ENCODE peak calls at places on chromosomes 6 and 20, in five cellular contexts. J is fibroblast of the conjunctiva, S is occipital lobe, I is left colon, V is RCC 7860. K is an unnamed sample.

GRCh38 chr20:17969276-17969883 is 562 bp downstream of the MGME1 start:
- DNase-seq in J (no peak), S (peak), I (no peak), V (no peak), K (peak)

GRCh38 chr6:17725083-17725482 is 18.4 kb upstream of the NUP153 start:
- DNase-seq in J (no peak), S (no peak), I (no peak), V (no peak), K (no peak)

GRCh38 chr6:13512900-13513299 is 25.5 kb upstream of the GFOD1 start:
- DNase-seq in J (no peak), S (no peak), I (no peak), V (no peak), K (no peak)

GRCh38 chr6:14316911-14317535 is 199.5 kb downstream of the CD83 start:
- DNase-seq in J (no peak), S (no peak), I (no peak), V (no peak), K (no peak)

GRCh38 chr6:117976030-117976651 is 69.1 kb downstream of the SLC35F1 start:
- DNase-seq in J (peak), S (no peak), I (no peak), V (peak), K (peak)

GRCh38 chr6:55543633-55544309 is 35.2 kb downstream of the HMGCLL1 start:
- DNase-seq in J (no peak), S (no peak), I (no peak), V (no peak), K (no peak)

GRCh38 chr6:150667977-150668716 is 68.5 kb downstream of the PLEKHG1 start:
- DNase-seq in J (peak), S (peak), I (peak), V (no peak), K (no peak)

GRCh38 chr6:41093729-41094128 is 21.0 kb downstream of the NFYA start:
- DNase-seq in J (no peak), S (no peak), I (no peak), V (no peak), K (no peak)

GRCh38 chr20:39849664-39850063 is 839.4 kb downstream of the MAFB start:
- DNase-seq in J (peak), S (peak), I (peak), V (peak), K (no peak)

GRCh38 chr20:48012401-48012974 is 227.2 kb upstream of the SULF2 start:
- DNase-seq in J (no peak), S (no peak), I (no peak), V (peak), K (no peak)

K was measured in caudate nucleus.